ENCODE peak calls at places on chromosomes 12 and 14, in four cellular contexts. J is NT2/D1, N is neural progenitor cell, G is IMR-90. D is an unnamed sample.
A peak's percentile ranks its signal among the peaks of the same experiment; 100 is the strongest.

GRCh38 chr12:12612403-12612802 is 727 bp downstream of the CREBL2 start:
- DNase-seq in J (peak; percentile 77), N (peak; percentile 42), G (peak; percentile 80), D (no peak)

GRCh38 chr12:124434951-124435805 is 132.2 kb downstream of the NCOR2 start:
- DNase-seq in J (no peak), N (peak; percentile 24), G (no peak), D (no peak)

GRCh38 chr12:79143803-79144202 is 279.2 kb downstream of the SYT1 start:
- DNase-seq in J (no peak), N (no peak), G (no peak), D (no peak)

GRCh38 chr14:104551851-104552737 is 27.5 kb upstream of the C14orf180 start:
- DNase-seq in J (no peak), N (no peak), G (no peak), D (no peak)

GRCh38 chr12:3303410-3304136 is 187.4 kb upstream of the PRMT8 start:
- DNase-seq in J (peak; percentile 85), N (peak; percentile 66), G (no peak), D (no peak)

GRCh38 chr12:45232771-45233372 is 17.0 kb downstream of the ANO6 start:
- DNase-seq in J (peak; percentile 70), N (no peak), G (peak; percentile 98), D (no peak)

GRCh38 chr14:95524706-95525512 is 8.5 kb upstream of the SYNE3 start:
- DNase-seq in J (no peak), N (no peak), G (peak; percentile 71), D (no peak)

GRCh38 chr12:113151655-113152054 is 2.1 kb downstream of the CFAP73 start:
- DNase-seq in J (no peak), N (no peak), G (no peak), D (no peak)

GRCh38 chr12:132259364-132259871 is 70.0 kb downstream of the GALNT9 start:
- DNase-seq in J (no peak), N (no peak), G (no peak), D (peak; percentile 32)

GRCh38 chr14:77031680-77032482 is 3.4 kb upstream of the IRF2BPL start:
- DNase-seq in J (no peak), N (no peak), G (peak; percentile 93), D (no peak)

GRCh38 chr14:45065540-45065939 is 18.4 kb upstream of the PRPF39 start:
- DNase-seq in J (no peak), N (no peak), G (peak; percentile 23), D (no peak)

GRCh38 chr14:102902523-102903247 is 19.8 kb upstream of the AMN start:
- DNase-seq in J (no peak), N (no peak), G (no peak), D (no peak)

GRCh38 chr12:131894981-131895639 is 688 bp downstream of the ULK1 start:
- DNase-seq in J (no peak), N (peak; percentile 44), G (no peak), D (no peak)

GRCh38 chr12:6354539-6355393 is 12.9 kb upstream of the TNFRSF1A start:
- DNase-seq in J (no peak), N (no peak), G (no peak), D (no peak)

GRCh38 chr12:54164402-54165145 is 24.2 kb downstream of the SMUG1 start:
- DNase-seq in J (no peak), N (peak; percentile 54), G (no peak), D (no peak)

GRCh38 chr14:57136669-57137068 is 132.0 kb downstream of the EXOC5 start:
- DNase-seq in J (no peak), N (no peak), G (no peak), D (no peak)

GRCh38 chr12:47124451-47124850 is 44.7 kb upstream of the AMIGO2 start:
- DNase-seq in J (no peak), N (no peak), G (peak; percentile 72), D (no peak)

GRCh38 chr12:11968041-11968383 is 102.7 kb upstream of the BCL2L14 start:
- DNase-seq in J (no peak), N (no peak), G (no peak), D (no peak)

GRCh38 chr14:24441904-24442239 is 704 bp downstream of the SDR39U1 start:
- DNase-seq in J (no peak), N (no peak), G (peak; percentile 52), D (no peak)

GRCh38 chr14:102213984-102214658 is 74.4 kb downstream of the WDR20 start:
- DNase-seq in J (no peak), N (no peak), G (no peak), D (no peak)

GRCh38 chr14:90452366-90452765 is 55.5 kb downstream of the CALM1 start:
- DNase-seq in J (no peak), N (no peak), G (no peak), D (no peak)

GRCh38 chr12:19675361-19675760 is 236.1 kb downstream of the AEBP2 start:
- DNase-seq in J (no peak), N (no peak), G (no peak), D (no peak)

GRCh38 chr12:56260380-56260779 is 2.2 kb upstream of the ANKRD52 start:
- DNase-seq in J (no peak), N (no peak), G (no peak), D (no peak)

DNA sequence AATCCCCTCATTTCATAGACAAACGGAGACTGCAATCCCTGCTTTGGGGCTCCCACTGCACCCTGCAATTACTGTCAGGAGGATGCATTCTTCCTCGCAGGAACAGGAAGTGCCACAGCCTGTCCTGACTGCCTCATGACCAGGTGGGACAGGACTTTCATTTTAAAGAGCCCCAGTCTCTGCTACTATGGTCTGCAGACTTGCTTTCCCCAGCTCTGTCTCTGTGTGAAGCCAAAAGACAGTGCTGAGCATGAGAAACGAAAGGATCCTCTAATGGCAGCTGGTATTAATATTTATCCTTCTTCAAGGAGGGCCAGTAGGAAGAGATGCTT is 60.0 kb upstream of the PNMA1 start:
- DNase-seq in J (no peak), N (no peak), G (no peak), D (no peak)
- H3K9ac ChIP-seq in J (no peak overlapping the region), N (no peak overlapping the region), G (no peak overlapping the region), D (no peak overlapping the region)

DNA sequence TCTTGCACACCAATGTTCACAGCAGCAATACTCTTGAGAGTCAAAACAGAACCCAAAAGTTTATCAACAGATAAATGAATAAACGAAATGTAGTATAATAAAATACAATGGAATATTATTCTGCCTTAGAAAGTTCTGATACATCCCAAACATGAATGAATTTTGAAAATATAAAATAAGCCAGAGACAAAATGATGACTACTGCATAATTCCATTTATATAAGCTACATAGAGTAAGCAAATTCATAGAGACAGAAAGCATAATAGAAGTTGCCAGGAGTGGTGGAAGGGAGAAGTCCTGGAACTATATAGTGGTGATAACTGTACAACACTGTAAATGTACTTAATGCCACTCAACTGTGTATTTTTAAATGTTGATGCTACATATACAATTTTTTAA is 21.1 kb downstream of the KDM5A start:
- DNase-seq in J (no peak), N (no peak), G (no peak), D (no peak)
- H3K36me3 ChIP-seq in J (peaks cover 71% of the 10 kb centered on the region), N (peaks cover 36% of the 10 kb centered on the region), G (peaks cover 33% of the 10 kb centered on the region), D (peaks cover 65% of the 10 kb centered on the region)

GRCh38 chr14:64958201-64958600 is 13.9 kb downstream of the RAB15 start:
- DNase-seq in J (no peak), N (no peak), G (no peak), D (no peak)
- H3K9ac ChIP-seq in J (no peak overlapping the region), N (no peak overlapping the region), G (no peak overlapping the region), D (no peak overlapping the region)

GRCh38 chr12:75872762-75873161 is 158.8 kb downstream of the PHLDA1 start:
- DNase-seq in J (no peak), N (no peak), G (no peak), D (no peak)
- H3K36me3 ChIP-seq in J (no peaks in the 10 kb centered on the region), N (no peaks in the 10 kb centered on the region), G (no peaks in the 10 kb centered on the region), D (no peaks in the 10 kb centered on the region)

DNA sequence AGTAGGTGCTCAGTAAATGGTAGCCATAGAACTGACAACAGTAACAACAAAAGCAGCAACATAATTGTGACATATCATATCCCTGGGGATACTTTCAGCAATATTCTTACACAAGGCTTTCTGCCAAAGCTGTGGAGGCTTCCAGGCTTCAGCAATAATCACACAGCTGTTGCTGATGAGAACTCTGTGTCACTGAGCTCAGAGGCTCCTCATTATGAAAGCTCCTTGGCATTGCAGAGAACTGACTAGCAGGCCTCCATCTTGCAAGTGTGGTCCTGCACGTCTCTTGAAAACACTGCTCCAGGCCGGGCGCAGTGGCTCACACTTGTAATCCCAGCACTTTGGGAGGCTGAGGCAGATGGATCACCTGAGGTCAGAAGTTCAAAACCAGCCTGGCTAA is 97.3 kb upstream of the BTG1 start:
- DNase-seq in J (no peak), N (no peak), G (peak; percentile 59), D (no peak)
- H3K9ac ChIP-seq in J (no peak overlapping the region), N (no peak overlapping the region), G (no peak overlapping the region), D (no peak overlapping the region)